ENCODE peak calls at places on chromosome 17, in six cellular contexts. H, P, S, Q, J and A are unnamed samples.

GRCh38 chr17:65053354-65053881 is 3.1 kb downstream of the GNA13 start:
- DNase-seq in P (no peak), H (no peak), Q (no peak), S (no peak), J (no peak), A (no peak)

GRCh38 chr17:79053251-79053925 is 21.2 kb upstream of the ENGASE start:
- DNase-seq in S (no peak), H (no peak), Q (no peak), P (no peak), J (no peak), A (no peak)

GRCh38 chr17:12178644-12179330 is 158.1 kb downstream of the MAP2K4 start:
- DNase-seq in Q (no peak), S (no peak), P (no peak), H (no peak), J (no peak), A (no peak)

GRCh38 chr17:34852614-34853013 is 108.6 kb downstream of the CCT6B start:
- DNase-seq in S (peak), P (peak), H (no peak), Q (no peak), J (no peak), A (no peak)

GRCh38 chr17:77822302-77823030 is 136.0 kb upstream of the TNRC6C start:
- DNase-seq in J (no peak), Q (no peak), H (no peak), P (no peak), S (no peak), A (no peak)

GRCh38 chr17:57871863-57872262 is 22.0 kb upstream of the MRPS23 start:
- DNase-seq in J (no peak), S (no peak), P (no peak), H (no peak), Q (no peak), A (no peak)

GRCh38 chr17:80861892-80862291 is 129.7 kb upstream of the CHMP6 start:
- DNase-seq in J (no peak), S (no peak), H (no peak), Q (peak), P (no peak), A (peak)

GRCh38 chr17:59810894-59811153 is 81.9 kb downstream of the TUBD1 start:
- DNase-seq in Q (no peak), J (no peak), S (no peak), P (no peak), H (no peak), A (no peak)

GRCh38 chr17:78362671-78363070 is 2.8 kb upstream of the SOCS3 start:
- DNase-seq in S (no peak), P (no peak), J (no peak), Q (no peak), H (no peak), A (no peak)

GRCh38 chr17:61837175-61838051 is 25.9 kb downstream of the BRIP1 start:
- DNase-seq in H (no peak), Q (peak), S (peak), P (peak), J (peak), A (peak)

GRCh38 chr17:63819131-63819530 is 8.1 kb upstream of the PSMC5 start:
- DNase-seq in Q (no peak), J (no peak), P (no peak), S (no peak), H (no peak), A (no peak)

GRCh38 chr17:44318077-44318892 is 6.3 kb downstream of the SLC25A39 start:
- DNase-seq in H (no peak), S (no peak), J (no peak), P (no peak), Q (no peak), A (no peak)

GRCh38 chr17:27407916-27408846 is 48.1 kb upstream of the KSR1 start:
- DNase-seq in Q (no peak), P (no peak), J (no peak), S (no peak), H (no peak), A (no peak)

GRCh38 chr17:43634681-43635125 is 27.0 kb downstream of the MEOX1 start:
- DNase-seq in P (no peak), S (no peak), H (no peak), Q (no peak), J (no peak), A (no peak)